ENCODE peak calls at places on chromosomes 1 and 21, in six cellular contexts. M is GM06990, P is pancreas, I is neural crest cell, R is cardiac fibroblast, B is endodermal cell. T is an unnamed sample.

GRCh38 chr1:236058141-236058626 is 6.7 kb downstream of the NID1 start:
- DNase-seq in M (peak), B (no peak), R (peak), I (peak), P (no peak), T (no peak)

GRCh38 chr1:246450485-246451251 is 56.4 kb downstream of the SMYD3 start:
- DNase-seq in P (no peak), M (peak), B (no peak), I (no peak), R (peak), T (no peak)

GRCh38 chr1:175268720-175269119 is 76.1 kb upstream of the KIAA0040 start:
- DNase-seq in R (no peak), M (no peak), I (no peak), P (no peak), B (peak), T (no peak)

GRCh38 chr1:110630770-110631663 is 24.9 kb upstream of the KCNA2 start:
- DNase-seq in B (peak), P (peak), M (peak), R (peak), I (peak), T (peak)

GRCh38 chr1:35326228-35326627 is 57.7 kb downstream of the ZMYM4 start:
- DNase-seq in M (no peak), R (no peak), I (no peak), P (no peak), B (no peak), T (no peak)

GRCh38 chr1:78370779-78371482 is 119.8 kb upstream of the PTGFR start:
- DNase-seq in B (no peak), P (no peak), M (no peak), I (no peak), R (peak), T (no peak)

GRCh38 chr1:67627336-67627735 is 57.7 kb upstream of the GADD45A start:
- DNase-seq in B (no peak), R (peak), P (no peak), I (no peak), M (no peak), T (no peak)

GRCh38 chr21:31530364-31530763 is 129.1 kb upstream of the SOD1 start:
- DNase-seq in I (no peak), M (no peak), P (no peak), B (no peak), R (no peak), T (no peak)

GRCh38 chr21:40841524-40842196 is 5.3 kb downstream of the DSCAM start:
- DNase-seq in I (peak), P (peak), R (no peak), B (peak), M (no peak), T (peak)

GRCh38 chr1:21931171-21932093 is 5.7 kb downstream of the HSPG2 start:
- DNase-seq in B (peak), I (no peak), M (no peak), R (peak), P (peak), T (no peak)

GRCh38 chr1:9121891-9122409 is 7.0 kb downstream of the GPR157 start:
- DNase-seq in M (peak), R (no peak), P (no peak), I (no peak), B (no peak), T (no peak)

GRCh38 chr1:192604979-192605620 is 29.5 kb downstream of the RGS1 start:
- DNase-seq in R (peak), P (no peak), M (no peak), B (no peak), I (no peak), T (no peak)

GRCh38 chr1:156378557-156378956 is 9.5 kb downstream of the RHBG start:
- DNase-seq in B (no peak), R (no peak), M (no peak), I (no peak), P (no peak), T (no peak)

GRCh38 chr1:212437179-212437798 is 4.6 kb downstream of the NENF start:
- DNase-seq in B (no peak), R (no peak), I (no peak), M (no peak), P (no peak), T (no peak)

GRCh38 chr1:20240012-20240411 is 50.7 kb upstream of the VWA5B1 start:
- DNase-seq in B (no peak), M (no peak), R (no peak), P (no peak), I (no peak), T (no peak)

GRCh38 chr1:41659159-41659495 is 174.6 kb upstream of the EDN2 start:
- DNase-seq in M (no peak), B (no peak), R (no peak), I (no peak), P (no peak), T (no peak)

GRCh38 chr21:28975401-28975800 is 17.3 kb downstream of the LTN1 start:
- DNase-seq in P (no peak), R (peak), M (no peak), B (no peak), I (no peak), T (no peak)

GRCh38 chr1:16986596-16987361 is 6.4 kb upstream of the MFAP2 start:
- DNase-seq in B (peak), I (peak), M (no peak), R (no peak), P (no peak), T (peak)

GRCh38 chr21:34845521-34846213 is 176.9 kb downstream of the CLIC6 start:
- DNase-seq in B (peak), P (no peak), I (no peak), R (peak), M (peak), T (no peak)

GRCh38 chr1:200909071-200909470 is 14.4 kb downstream of the INAVA start:
- DNase-seq in P (no peak), R (no peak), M (no peak), I (no peak), B (no peak), T (no peak)

GRCh38 chr21:45146801-45147200 is 72.4 kb downstream of the ADARB1 start:
- DNase-seq in P (no peak), R (no peak), I (no peak), M (no peak), B (no peak), T (no peak)

GRCh38 chr1:70043806-70044205 is 161.6 kb downstream of the LRRC40 start:
- DNase-seq in P (no peak), R (peak), I (no peak), B (no peak), M (no peak), T (no peak)

GRCh38 chr21:46056450-46056903 is 41.4 kb upstream of the COL6A2 start:
- DNase-seq in I (no peak), M (no peak), R (peak), P (peak), B (peak), T (no peak)

GRCh38 chr1:186165303-186165702 is 209.8 kb downstream of the TPR start:
- DNase-seq in M (no peak), I (no peak), P (no peak), R (no peak), B (no peak), T (no peak)

GRCh38 chr1:56435434-56436337 is 143.7 kb downstream of the PLPP3 start:
- DNase-seq in B (peak), P (no peak), M (no peak), I (peak), R (no peak), T (no peak)

GRCh38 chr1:106492876-106493275 is 563.6 kb upstream of the PRMT6 start:
- DNase-seq in I (no peak), B (no peak), P (no peak), M (no peak), R (no peak), T (no peak)

GRCh38 chr1:5835179-5835562 is 157.1 kb downstream of the NPHP4 start:
- DNase-seq in P (no peak), R (no peak), B (no peak), M (no peak), I (no peak), T (no peak)

GRCh38 chr1:101971309-101971708 is 25.4 kb downstream of the OLFM3 start:
- DNase-seq in B (no peak), P (no peak), M (no peak), R (peak), I (no peak), T (no peak)
- TF ChIP-seq CTCF in B (peak), P (no peak), M (peak), R (no peak), I (peak), T (peak)

GRCh38 chr1:230978491-230979388 is at the start of the genes ARV1 and TTC13:
- DNase-seq in B (peak), P (peak), I (peak), R (peak), M (peak), T (peak)
- TF ChIP-seq CTCF in B (peak), P (no peak), I (peak), R (no peak), M (peak), T (no peak)

GRCh38 chr1:75132421-75133381 is 1.5 kb upstream of the LHX8 start:
- DNase-seq in M (no peak), B (peak), I (no peak), P (no peak), R (no peak), T (no peak)
- TF ChIP-seq CTCF in M (no peak), B (peak), I (peak), P (no peak), R (no peak), T (no peak)

GRCh38 chr1:116232989-116233514 is 121.9 kb downstream of the MAB21L3 start:
- DNase-seq in R (no peak), M (no peak), B (no peak), P (peak), I (no peak), T (no peak)
- TF ChIP-seq CTCF in R (no peak), M (peak), B (peak), P (no peak), I (no peak), T (no peak)

GRCh38 chr1:118247593-118247992 is 62.6 kb upstream of the SPAG17 start:
- DNase-seq in R (no peak), B (peak), I (no peak), M (no peak), P (no peak), T (no peak)
- TF ChIP-seq CTCF in R (peak), B (peak), I (peak), M (peak), P (no peak), T (peak)

DNA sequence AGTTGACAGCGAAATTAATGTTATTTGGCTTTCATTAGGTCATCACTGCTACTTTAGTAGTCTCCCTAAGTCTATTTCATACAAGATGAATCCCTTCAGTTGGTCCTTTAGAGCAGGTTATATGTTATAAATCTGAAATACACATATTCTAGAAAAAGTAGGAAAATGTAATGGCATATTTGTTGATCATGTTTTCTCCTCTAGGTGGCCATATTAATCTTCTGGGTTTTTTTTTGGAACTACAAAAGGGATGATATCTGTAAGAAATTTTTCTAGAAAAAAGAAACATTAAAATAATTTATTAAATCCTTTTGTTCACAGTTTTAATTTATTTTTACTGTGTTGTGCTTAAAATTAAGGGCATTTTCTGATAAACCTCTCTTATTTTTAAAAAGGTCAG is 87.9 kb downstream of the SYT14 start:
- DNase-seq in M (no peak), B (no peak), I (no peak), P (no peak), R (no peak), T (no peak)
- TF ChIP-seq CTCF in M (no peak), B (no peak), I (peak), P (no peak), R (peak), T (no peak)

DNA sequence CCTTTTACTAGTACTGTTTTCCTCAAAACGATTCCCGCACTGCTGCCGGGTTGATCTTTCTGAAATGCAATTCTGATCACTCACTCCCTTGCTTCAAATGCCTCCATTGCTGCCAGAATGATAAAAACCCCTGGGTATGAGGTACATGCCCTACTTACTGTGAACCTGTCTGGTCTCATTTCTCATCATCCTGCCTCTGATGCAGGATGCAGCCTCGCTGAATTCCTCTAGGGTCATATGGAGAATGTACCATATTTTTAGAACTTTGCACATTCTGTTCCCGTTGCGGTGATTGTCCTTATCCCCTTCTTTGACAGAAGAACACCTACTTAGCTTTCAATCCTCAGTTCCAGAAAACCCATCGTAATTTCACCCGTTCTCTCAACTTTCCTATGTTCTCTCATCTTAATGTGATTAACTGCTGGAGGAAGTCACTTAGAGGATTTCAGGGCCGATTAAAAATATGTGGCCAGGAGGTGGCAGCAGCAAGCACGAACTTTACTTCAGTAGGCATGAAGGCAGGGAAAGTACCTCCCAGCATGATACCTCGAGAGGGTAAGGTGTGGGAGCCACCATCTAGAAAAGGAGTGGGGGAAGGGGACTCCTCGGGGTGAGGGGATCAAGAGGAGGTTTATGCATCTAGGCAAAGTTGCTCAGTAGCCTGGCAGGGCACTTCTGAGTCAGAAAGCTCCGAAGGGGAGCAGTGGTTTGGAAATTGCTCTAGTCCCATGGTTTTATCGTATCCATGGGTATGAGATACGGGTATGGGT is 361.5 kb upstream of the ZP4 start:
- DNase-seq in I (peak), B (peak), P (peak), R (peak), M (no peak), T (peak)
- TF ChIP-seq CTCF in I (peak), B (peak), P (peak), R (peak), M (peak), T (peak)

GRCh38 chr21:26846036-26846931 is 1.1 kb upstream of the ADAMTS1 start:
- DNase-seq in R (peak), M (no peak), B (peak), I (peak), P (peak), T (peak)

GRCh38 chr21:26843912-26844257 is 1.3 kb downstream of the ADAMTS1 start:
- DNase-seq in R (peak), P (no peak), M (no peak), B (no peak), I (no peak), T (no peak)

GRCh38 chr21:26844258-26845065 is 747 bp downstream of the ADAMTS1 start:
- DNase-seq in R (peak), P (peak), B (peak), I (peak), M (no peak), T (peak)

GRCh38 chr21:26845750-26846035 is 484 bp upstream of the ADAMTS1 start:
- DNase-seq in M (no peak), B (no peak), I (no peak), R (no peak), P (no peak), T (no peak)

DNA sequence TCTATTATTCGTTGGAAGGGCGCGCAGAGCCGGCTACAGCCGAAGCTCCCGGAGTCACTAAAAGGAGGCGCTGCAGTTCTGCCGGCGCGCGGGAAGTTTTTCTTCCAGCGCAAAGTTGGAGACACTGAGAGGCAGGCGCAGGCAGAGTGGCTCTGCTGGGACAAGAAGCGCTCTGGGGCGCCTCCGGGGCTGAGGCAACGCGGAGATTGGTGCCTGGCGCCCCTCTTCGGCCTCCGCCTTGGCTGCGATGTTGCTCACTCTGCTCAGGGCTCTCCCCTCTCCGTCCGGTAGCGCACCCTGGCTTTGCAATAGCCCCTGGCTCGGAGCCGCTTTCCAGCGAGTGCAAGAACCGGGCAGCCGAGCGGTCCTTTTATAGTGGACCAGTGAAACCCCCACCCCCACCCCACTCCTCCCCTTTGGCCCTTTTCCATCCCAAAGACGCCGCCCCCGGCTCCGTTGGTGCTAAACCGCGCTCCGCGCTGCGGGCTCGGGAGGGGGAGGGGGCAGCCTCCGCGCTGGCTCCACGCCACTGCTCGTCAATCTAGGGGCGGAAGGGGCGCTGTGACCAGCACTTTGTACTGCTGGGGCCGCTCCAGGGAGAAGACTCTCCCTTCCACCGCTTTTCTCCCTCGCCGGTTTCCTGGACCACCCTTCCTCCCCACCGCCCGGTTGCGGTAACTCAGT is at the start of gene ADAMTS1:
- DNase-seq in M (no peak), I (peak), B (peak), P (peak), R (peak), T (peak)
- TF ChIP-seq CTCF in M (no peak), I (peak), B (peak), P (peak), R (no peak), T (no peak)

T was measured in nephron progenitor cell.